ENCODE peak calls at places on chromosomes 7 and 10, in six cellular contexts. P is heart left ventricle, W is GM23338, K is left lung, J is adipocyte, X is small intestine. I is an unnamed sample.

GRCh38 chr10:121681171-121681752 is 83.0 kb upstream of the FGFR2 start:
- DNase-seq in K (no peak), P (no peak), W (no peak), X (no peak), J (no peak), I (no peak)

GRCh38 chr7:38291117-38291647 is 17.7 kb upstream of the TARP start:
- DNase-seq in W (peak; percentile 42), K (no peak), X (no peak), P (no peak), J (no peak), I (no peak)

GRCh38 chr10:127919418-127920191 is 12.7 kb downstream of the PTPRE start:
- DNase-seq in P (no peak), W (peak; percentile 51), K (no peak), X (no peak), J (no peak), I (no peak)

GRCh38 chr7:151091988-151092387 is 5.7 kb downstream of the AGAP3 start:
- DNase-seq in W (no peak), X (no peak), P (no peak), K (no peak), J (no peak), I (no peak)

GRCh38 chr7:26131056-26131589 is 20.9 kb upstream of the NFE2L3 start:
- DNase-seq in K (no peak), J (no peak), W (no peak), P (no peak), X (no peak), I (no peak)

GRCh38 chr10:105185101-105185500 is 544.0 kb downstream of the SORCS3 start:
- DNase-seq in W (no peak), X (no peak), J (no peak), P (no peak), K (no peak), I (no peak)

GRCh38 chr7:90210925-90211324 is 615 bp upstream of the STEAP2 start:
- DNase-seq in P (no peak), K (no peak), J (no peak), W (peak; percentile 34), X (peak; percentile 70), I (no peak)

GRCh38 chr7:42478717-42479116 is 241.7 kb upstream of the GLI3 start:
- DNase-seq in P (peak; percentile 52), X (no peak), J (no peak), K (no peak), W (no peak), I (no peak)

GRCh38 chr10:124866812-124867211 is 65.2 kb downstream of the ABRAXAS2 start:
- DNase-seq in J (no peak), W (no peak), K (no peak), P (no peak), X (no peak), I (no peak)

GRCh38 chr7:119281181-119281846 is 991.7 kb upstream of the KCND2 start:
- DNase-seq in W (no peak), P (no peak), X (no peak), K (no peak), J (no peak), I (no peak)

GRCh38 chr7:22832422-22832821 is 9.8 kb upstream of the TOMM7 start:
- DNase-seq in W (no peak), J (no peak), P (no peak), K (no peak), X (no peak), I (no peak)

GRCh38 chr7:130927564-130927963 is 193.6 kb upstream of the KLF14 start:
- DNase-seq in J (no peak), W (no peak), X (no peak), K (no peak), P (no peak), I (no peak)

GRCh38 chr7:28360739-28361138 is 51.6 kb upstream of the CREB5 start:
- DNase-seq in W (peak; percentile 41), K (no peak), J (no peak), P (no peak), X (no peak), I (no peak)

GRCh38 chr10:73956476-73957338 is 41.2 kb upstream of the VCL start:
- DNase-seq in J (peak; percentile 79), W (peak; percentile 24), X (peak; percentile 36), P (no peak), K (no peak), I (no peak)

GRCh38 chr10:102426803-102427287 is 5.5 kb downstream of the CUEDC2 start:
- DNase-seq in J (no peak), K (no peak), P (no peak), X (no peak), W (no peak), I (no peak)

GRCh38 chr10:132628966-132629900 is 91.6 kb downstream of the INPP5A start:
- DNase-seq in W (no peak), X (peak; percentile 32), P (no peak), K (peak; percentile 49), J (no peak), I (no peak)

GRCh38 chr10:60236869-60237524 is 152.7 kb downstream of the ANK3 start:
- DNase-seq in J (peak; percentile 57), P (peak; percentile 57), X (no peak), K (no peak), W (no peak), I (peak; percentile 60)

DNA sequence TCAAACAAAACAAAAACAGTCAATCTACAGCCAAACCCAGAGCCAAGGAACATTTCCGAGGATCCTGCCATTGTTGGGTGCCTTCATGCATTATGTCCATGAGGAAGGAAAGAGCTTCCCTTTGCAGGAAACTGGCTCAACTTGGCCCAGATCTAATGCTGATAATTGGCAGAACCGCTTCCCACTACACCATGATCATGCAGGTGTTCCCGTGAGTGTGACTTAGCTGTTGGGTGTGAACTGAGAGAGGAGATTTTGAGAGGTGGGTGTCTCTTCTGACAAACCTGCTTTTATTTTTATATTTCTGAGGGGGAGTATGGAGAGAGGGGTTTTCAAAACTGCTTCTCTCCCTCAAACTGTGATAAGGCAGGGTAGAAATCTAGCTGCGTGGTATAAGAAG is 14.6 kb downstream of the SAP25 start:
- DNase-seq in P (no peak), X (no peak), K (no peak), J (no peak), W (no peak), I (no peak)
- H3K4me1 ChIP-seq in P (no peaks in the 10 kb centered on the region), X (no peaks in the 10 kb centered on the region), K (peaks cover 21% of the 10 kb centered on the region), J (peaks cover 40% of the 10 kb centered on the region), W (no peaks in the 10 kb centered on the region), I (peaks cover 4% of the 10 kb centered on the region)

GRCh38 chr7:30466266-30466665 is 12.3 kb downstream of the NOD1 start:
- DNase-seq in W (no peak), P (no peak), J (no peak), X (no peak), K (no peak), I (no peak)
- H3K4me1 ChIP-seq in W (peaks cover 14% of the 10 kb centered on the region), P (peaks cover 66% of the 10 kb centered on the region), J (peaks cover 80% of the 10 kb centered on the region), X (peaks cover 11% of the 10 kb centered on the region), K (peaks cover 93% of the 10 kb centered on the region), I (peaks cover 42% of the 10 kb centered on the region)

GRCh38 chr10:3068201-3068967 is 1.0 kb downstream of the PFKP start:
- DNase-seq in W (peak; percentile 68), X (peak; percentile 53), P (peak; percentile 62), K (peak; percentile 89), J (peak; percentile 81), I (peak; percentile 66)

GRCh38 chr10:3067859-3068179 is 471 bp downstream of the PFKP start:
- DNase-seq in P (no peak), J (no peak), W (peak; percentile 47), K (no peak), X (no peak), I (peak; percentile 17)

GRCh38 chr10:3071405-3072198 is 4.3 kb downstream of the PFKP start:
- DNase-seq in X (peak; percentile 75), P (no peak), J (peak; percentile 43), K (no peak), W (no peak), I (no peak)

GRCh38 chr10:3068968-3069737 is 1.8 kb downstream of the PFKP start:
- DNase-seq in K (no peak), P (no peak), X (peak; percentile 45), J (peak; percentile 56), W (peak; percentile 63), I (peak; percentile 28)

DNA sequence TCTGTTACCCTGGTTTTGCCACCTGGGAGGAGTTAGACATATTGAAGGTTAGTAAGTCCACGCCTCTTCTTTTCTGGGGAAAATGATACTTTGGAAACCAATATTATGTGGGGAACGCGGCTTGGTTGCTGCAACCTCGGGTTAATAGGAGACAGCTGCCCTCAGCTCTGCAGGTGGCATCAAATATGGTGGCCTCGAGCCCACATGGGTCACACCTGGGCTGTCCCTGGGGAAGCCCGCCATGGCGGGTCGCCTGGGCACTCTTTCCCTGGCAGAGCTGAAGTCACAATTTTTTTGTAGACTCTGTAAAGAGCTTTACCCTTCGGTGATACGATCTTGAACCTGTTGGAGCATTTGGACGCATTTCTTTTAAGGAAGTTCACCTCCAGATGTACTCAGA is 2.5 kb downstream of the PFKP start:
- DNase-seq in W (no peak), K (no peak), X (no peak), J (no peak), P (no peak), I (no peak)
- H3K4me1 ChIP-seq in W (peaks cover 30% of the 10 kb centered on the region), K (peaks cover 25% of the 10 kb centered on the region), X (peaks cover 12% of the 10 kb centered on the region), J (peaks cover 5% of the 10 kb centered on the region), P (peaks cover 14% of the 10 kb centered on the region), I (peaks cover 15% of the 10 kb centered on the region)

GRCh38 chr10:32946108-32946507 is 11.9 kb downstream of the ITGB1 start:
- DNase-seq in P (no peak), W (no peak), K (no peak), X (no peak), J (no peak), I (no peak)
- H3K4me1 ChIP-seq in P (peaks cover 50% of the 10 kb centered on the region), W (peaks cover 82% of the 10 kb centered on the region), K (peaks cover 66% of the 10 kb centered on the region), X (peaks cover 30% of the 10 kb centered on the region), J (peaks cover 54% of the 10 kb centered on the region), I (peaks cover 38% of the 10 kb centered on the region)

DNA sequence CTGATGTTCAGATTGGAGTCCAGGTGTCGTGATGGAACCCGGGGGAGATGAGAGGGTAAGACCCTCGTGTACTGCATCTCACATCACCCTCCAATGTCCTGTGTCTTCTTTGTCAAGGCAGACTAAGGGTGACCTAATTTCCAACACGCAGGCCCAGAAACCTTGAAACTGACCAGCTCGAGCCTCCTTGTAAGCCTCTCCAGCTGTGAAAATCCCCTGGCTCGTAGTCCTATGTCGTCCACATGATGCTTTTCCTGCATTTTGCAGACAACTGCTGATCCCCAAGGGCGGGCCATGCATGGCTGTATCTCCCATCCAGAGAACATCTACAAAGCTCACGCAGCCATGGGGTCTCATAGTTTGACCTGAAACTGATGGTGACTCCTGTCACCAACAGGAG is 220.1 kb downstream of the ARHGAP12 start:
- DNase-seq in J (no peak), W (no peak), P (peak; percentile 55), X (no peak), K (no peak), I (no peak)
- H3K4me1 ChIP-seq in J (peaks cover 29% of the 10 kb centered on the region), W (peaks cover 14% of the 10 kb centered on the region), P (peaks cover 32% of the 10 kb centered on the region), X (peaks cover 4% of the 10 kb centered on the region), K (peaks cover 56% of the 10 kb centered on the region), I (peaks cover 9% of the 10 kb centered on the region)

GRCh38 chr10:22622242-22622806 is 92.1 kb downstream of the PIP4K2A start:
- DNase-seq in W (no peak), J (no peak), P (no peak), X (no peak), K (no peak), I (no peak)
- H3K4me1 ChIP-seq in W (peaks cover 59% of the 10 kb centered on the region), J (peaks cover 75% of the 10 kb centered on the region), P (peaks cover 16% of the 10 kb centered on the region), X (peaks cover 17% of the 10 kb centered on the region), K (peaks cover 90% of the 10 kb centered on the region), I (peaks cover 18% of the 10 kb centered on the region)

I was measured in transverse colon.